ENCODE peak calls at places on chromosomes 2 and 18, in six cellular contexts. H is transverse colon, T is foreskin fibroblast, J is heart left ventricle, F is kidney epithelial cell, Z is retinal pigment epithelial cell. K is an unnamed sample.

GRCh38 chr2:175063741-175064140 is 58.6 kb upstream of the CHN1 start:
- DNase-seq in H (no peak), T (no peak), J (no peak), F (no peak), Z (no peak), K (no peak)

GRCh38 chr2:217103752-217104540 is 244.1 kb upstream of the TNP1 start:
- DNase-seq in H (no peak), T (peak; percentile 72), J (no peak), F (peak; percentile 83), Z (peak; percentile 23), K (no peak)

GRCh38 chr2:237695201-237695780 is 67.9 kb downstream of the LRRFIP1 start:
- DNase-seq in H (no peak), T (peak; percentile 91), J (peak; percentile 14), F (peak; percentile 70), Z (peak; percentile 73), K (no peak)

GRCh38 chr2:128514555-128514955 is 195.9 kb upstream of the HS6ST1 start:
- DNase-seq in H (no peak), T (no peak), J (no peak), F (no peak), Z (no peak), K (no peak)

GRCh38 chr18:45686892-45687611 is 36.9 kb upstream of the SLC14A1 start:
- DNase-seq in H (peak; percentile 32), T (peak; percentile 61), J (no peak), F (no peak), Z (no peak), K (peak; percentile 41)

GRCh38 chr2:36528274-36528673 is 69.7 kb downstream of the FEZ2 start:
- DNase-seq in H (no peak), T (no peak), J (no peak), F (no peak), Z (no peak), K (no peak)

GRCh38 chr2:56185101-56185581 is 1.4 kb downstream of the CCDC85A start:
- DNase-seq in H (no peak), T (no peak), J (peak; percentile 50), F (no peak), Z (no peak), K (no peak)

GRCh38 chr2:128603411-128603924 is 284.8 kb upstream of the HS6ST1 start:
- DNase-seq in H (no peak), T (no peak), J (no peak), F (no peak), Z (no peak), K (peak; percentile 16)

GRCh38 chr2:85324639-85325465 is 2.9 kb downstream of the TGOLN2 start:
- DNase-seq in H (peak; percentile 69), T (no peak), J (no peak), F (peak; percentile 56), Z (no peak), K (no peak)

GRCh38 chr2:117960231-117960630 is 53.6 kb downstream of the CCDC93 start:
- DNase-seq in H (peak; percentile 12), T (peak; percentile 25), J (no peak), F (no peak), Z (peak; percentile 30), K (no peak)

GRCh38 chr2:117958186-117958585 is 55.7 kb downstream of the CCDC93 start:
- DNase-seq in H (no peak), T (peak; percentile 79), J (no peak), F (peak; percentile 63), Z (no peak), K (no peak)

GRCh38 chr2:117957616-117958015 is 56.3 kb downstream of the CCDC93 start:
- DNase-seq in H (no peak), T (no peak), J (no peak), F (no peak), Z (no peak), K (no peak)

GRCh38 chr2:117952237-117952636 is 61.6 kb downstream of the CCDC93 start:
- DNase-seq in H (no peak), T (no peak), J (no peak), F (no peak), Z (no peak), K (no peak)

DNA sequence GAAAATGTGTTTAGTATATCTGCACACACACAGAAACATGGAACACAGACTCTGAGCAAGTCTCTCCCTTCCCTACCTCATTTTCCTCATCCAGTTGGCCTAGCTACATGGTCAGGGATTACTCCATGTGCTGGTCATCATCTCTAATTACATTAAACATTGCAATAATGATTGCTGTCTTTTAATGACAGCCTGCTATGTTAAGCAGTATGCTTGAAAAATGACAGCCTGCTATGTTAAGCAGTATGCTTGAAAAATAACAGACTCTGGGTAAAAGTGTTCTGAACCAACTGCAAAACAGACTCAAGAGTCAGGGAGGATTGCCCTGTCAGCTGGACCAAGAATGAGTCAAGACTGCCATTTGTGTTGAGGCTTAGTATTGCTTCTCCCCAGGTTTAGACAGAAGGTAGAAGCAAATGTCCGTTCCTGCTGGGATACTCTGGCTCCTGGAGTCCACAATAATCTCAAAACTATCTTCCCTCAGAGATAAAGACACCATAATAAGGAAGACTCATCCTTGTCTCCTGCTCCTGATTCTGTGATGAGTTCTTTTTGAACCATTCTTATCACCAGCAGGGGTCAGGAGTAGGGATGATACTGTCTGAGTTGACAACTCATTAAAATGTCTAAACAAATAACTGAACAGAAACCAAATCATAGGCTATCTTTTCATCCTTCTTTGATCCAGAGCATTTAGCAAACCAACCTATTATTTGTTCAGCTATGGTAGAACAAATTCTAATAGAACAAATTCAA is 57.7 kb downstream of the CCDC93 start:
- DNase-seq in H (no peak), T (no peak), J (no peak), F (no peak), Z (no peak), K (no peak)
- TF ChIP-seq CTCF in H (no peak), T (peak; percentile 16), J (no peak), F (no peak), Z (peak; percentile 33), K (no peak)

GRCh38 chr2:173094731-173095130 is 19.1 kb downstream of the MAP3K20 start:
- DNase-seq in H (no peak), T (no peak), J (no peak), F (no peak), Z (no peak), K (no peak)

GRCh38 chr2:173092844-173093402 is 17.3 kb downstream of the MAP3K20 start:
- DNase-seq in H (no peak), T (no peak), J (no peak), F (no peak), Z (no peak), K (no peak)

GRCh38 chr2:173087793-173088493 is 12.3 kb downstream of the MAP3K20 start:
- DNase-seq in H (no peak), T (no peak), J (no peak), F (no peak), Z (no peak), K (no peak)

GRCh38 chr2:173090291-173090877 is 14.7 kb downstream of the MAP3K20 start:
- DNase-seq in H (no peak), T (no peak), J (peak; percentile 46), F (no peak), Z (no peak), K (no peak)

DNA sequence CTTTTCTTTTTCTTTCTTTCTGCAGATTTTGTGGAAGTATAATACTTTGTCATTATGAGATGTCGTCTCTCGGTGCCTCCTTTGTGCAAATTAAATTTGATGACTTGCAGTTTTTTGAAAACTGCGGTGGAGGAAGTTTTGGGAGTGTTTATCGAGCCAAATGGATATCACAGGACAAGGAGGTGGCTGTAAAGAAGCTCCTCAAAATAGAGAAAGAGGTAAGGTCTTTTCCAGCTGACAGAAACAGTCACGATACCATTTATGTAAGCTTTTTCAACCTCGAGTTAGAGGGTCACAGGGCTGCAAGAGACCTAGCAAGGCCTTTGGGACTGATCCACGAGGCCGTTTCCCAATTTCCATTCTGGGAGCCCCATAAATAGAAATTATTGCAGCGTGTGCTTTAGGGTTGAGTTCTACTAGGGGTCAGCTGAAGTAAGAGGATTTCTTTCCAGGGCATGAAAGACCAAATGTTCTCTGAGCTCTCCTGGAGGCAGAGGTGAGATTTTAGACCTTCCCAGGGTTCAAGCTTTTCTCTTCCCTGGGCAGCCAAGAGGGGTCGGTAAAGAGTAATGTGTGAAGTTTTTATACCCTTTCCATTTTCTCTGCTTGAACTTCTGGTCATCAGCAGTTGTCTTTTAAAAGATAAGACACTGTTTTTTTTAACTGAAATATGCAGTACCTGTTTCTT is 15.5 kb downstream of the MAP3K20 start:
- DNase-seq in H (no peak), T (no peak), J (peak; percentile 35), F (no peak), Z (no peak), K (no peak)
- TF ChIP-seq CTCF in H (no peak), T (no peak), J (peak; percentile 39), F (peak; percentile 43), Z (peak; percentile 63), K (no peak)

GRCh38 chr2:132896073-132896472 is 226.1 kb upstream of the LYPD1 start:
- DNase-seq in H (no peak), T (no peak), J (no peak), F (no peak), Z (no peak), K (no peak)

GRCh38 chr2:132886574-132886973 is 216.6 kb upstream of the LYPD1 start:
- DNase-seq in H (no peak), T (no peak), J (no peak), F (no peak), Z (no peak), K (no peak)

DNA sequence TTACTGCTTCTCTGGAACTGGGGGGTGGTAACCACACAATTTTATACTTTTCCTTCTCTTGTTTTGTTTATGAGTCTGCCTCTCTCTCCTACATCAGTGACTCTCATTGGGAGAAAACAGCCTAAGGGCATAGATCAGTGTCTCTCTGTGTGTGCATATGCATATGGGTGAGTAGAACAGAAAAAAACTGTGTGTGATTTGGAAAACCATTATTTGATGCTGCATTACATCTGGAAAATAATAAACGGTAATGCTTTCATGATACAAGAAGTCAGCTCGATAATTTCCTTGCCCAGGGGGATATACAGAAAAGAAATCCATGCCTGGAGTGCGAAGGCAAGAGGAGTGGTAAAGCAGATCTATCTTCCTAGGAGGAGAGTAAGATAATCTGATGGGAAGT is 221.5 kb upstream of the LYPD1 start:
- DNase-seq in H (no peak), T (no peak), J (no peak), F (no peak), Z (no peak), K (no peak)
- TF ChIP-seq CTCF in H (no peak), T (no peak), J (no peak), F (no peak), Z (no peak), K (no peak)

GRCh38 chr18:23178661-23179081 is 43.4 kb downstream of the CABLES1 start:
- DNase-seq in H (no peak), T (no peak), J (no peak), F (no peak), Z (no peak), K (no peak)
- TF ChIP-seq CTCF in H (no peak), T (no peak), J (no peak), F (no peak), Z (no peak), K (no peak)

GRCh38 chr2:15436195-15436594 is 124.9 kb downstream of the NBAS start:
- DNase-seq in H (no peak), T (no peak), J (no peak), F (no peak), Z (no peak), K (no peak)
- TF ChIP-seq CTCF in H (no peak), T (no peak), J (no peak), F (no peak), Z (no peak), K (no peak)